ENCODE peak calls at places on chromosomes 1 and 21, in eight cellular contexts. I is omental fat pad, C is A549, U is heart left ventricle, E is IMR-90, Q is natural killer cell, G is nephron progenitor cell, T is SK-N-SH. R is an unnamed sample.

GRCh38 chr1:21764615-21765423 is 18.1 kb downstream of the USP48 start:
- DNase-seq in I (no peak), C (peak; percentile 35), U (peak; percentile 81), E (peak; percentile 83), Q (no peak), G (no peak), T (peak; percentile 15), R (no peak)

GRCh38 chr21:31911138-31911907 is 38.5 kb downstream of the HUNK start:
- DNase-seq in I (no peak), C (no peak), U (no peak), E (peak; percentile 86), Q (no peak), G (no peak), T (no peak), R (no peak)

GRCh38 chr1:232039303-232039702 is 412.7 kb downstream of the DISC1 start:
- DNase-seq in I (no peak), C (no peak), U (no peak), E (peak; percentile 23), Q (no peak), G (no peak), T (no peak), R (no peak)

GRCh38 chr1:33317946-33318345 is 3.0 kb downstream of the A3GALT2 start:
- DNase-seq in I (no peak), C (no peak), U (no peak), E (peak; percentile 73), Q (no peak), G (no peak), T (no peak), R (no peak)

GRCh38 chr1:169259816-169260215 is 107.8 kb downstream of the NME7 start:
- DNase-seq in I (no peak), C (no peak), U (no peak), E (no peak), Q (no peak), G (no peak), T (no peak), R (no peak)

GRCh38 chr1:111604931-111605330 is 14.7 kb upstream of the RAP1A start:
- DNase-seq in I (no peak), C (no peak), U (no peak), E (peak; percentile 72), Q (no peak), G (no peak), T (no peak), R (no peak)

GRCh38 chr1:152654110-152654509 is 9.1 kb upstream of the LCE2D start:
- DNase-seq in I (no peak), C (peak; percentile 47), U (no peak), E (peak; percentile 33), Q (no peak), G (peak; percentile 12), T (peak; percentile 49), R (no peak)

GRCh38 chr1:76035053-76035452 is 39.5 kb upstream of the ST6GALNAC3 start:
- DNase-seq in I (no peak), C (no peak), U (no peak), E (peak; percentile 4), Q (no peak), G (no peak), T (peak; percentile 19), R (no peak)

GRCh38 chr1:157289001-157289400 is 150.8 kb upstream of the ETV3 start:
- DNase-seq in I (no peak), C (no peak), U (no peak), E (no peak), Q (no peak), G (no peak), T (no peak), R (no peak)

GRCh38 chr1:21630571-21631338 is 38.4 kb downstream of the RAP1GAP start:
- DNase-seq in I (no peak), C (no peak), U (no peak), E (no peak), Q (no peak), G (no peak), T (no peak), R (no peak)

GRCh38 chr1:224852901-224853568 is 76.4 kb upstream of the DNAH14 start:
- DNase-seq in I (no peak), C (peak; percentile 35), U (no peak), E (peak; percentile 67), Q (no peak), G (no peak), T (peak; percentile 46), R (no peak)

GRCh38 chr1:33306561-33307493 is 14.1 kb downstream of the A3GALT2 start:
- DNase-seq in I (no peak), C (no peak), U (peak; percentile 49), E (no peak), Q (no peak), G (no peak), T (no peak), R (no peak)

GRCh38 chr1:185681034-185681633 is 53.1 kb upstream of the HMCN1 start:
- DNase-seq in I (no peak), C (peak; percentile 21), U (no peak), E (peak; percentile 44), Q (no peak), G (peak; percentile 20), T (peak; percentile 17), R (no peak)

GRCh38 chr1:23801876-23802275 is 1.3 kb upstream of the GALE start:
- DNase-seq in I (no peak), C (no peak), U (no peak), E (no peak), Q (no peak), G (no peak), T (peak; percentile 39), R (no peak)

GRCh38 chr1:234606731-234607090 is 3.3 kb downstream of the IRF2BP2 start:
- DNase-seq in I (no peak), C (no peak), U (no peak), E (no peak), Q (no peak), G (no peak), T (no peak), R (no peak)

GRCh38 chr1:209456878-209457277 is 126.6 kb upstream of the CAMK1G start:
- DNase-seq in I (no peak), C (no peak), U (no peak), E (no peak), Q (no peak), G (no peak), T (no peak), R (no peak)

GRCh38 chr1:39647247-39647646 is 7.8 kb upstream of the HEYL start:
- DNase-seq in I (no peak), C (no peak), U (no peak), E (no peak), Q (no peak), G (no peak), T (no peak), R (no peak)

GRCh38 chr1:46394108-46394871 is at the start of gene FAAH:
- DNase-seq in I (peak; percentile 19), C (no peak), U (peak; percentile 59), E (no peak), Q (peak; percentile 53), G (peak; percentile 85), T (peak; percentile 92), R (peak; percentile 83)

GRCh38 chr1:37647281-37647680 is 12.6 kb upstream of the RSPO1 start:
- DNase-seq in I (no peak), C (no peak), U (no peak), E (no peak), Q (no peak), G (no peak), T (no peak), R (no peak)

GRCh38 chr1:197180252-197180878 is 33.9 kb upstream of the ASPM start:
- DNase-seq in I (no peak), C (peak; percentile 33), U (no peak), E (peak; percentile 92), Q (no peak), G (no peak), T (peak; percentile 38), R (no peak)

DNA sequence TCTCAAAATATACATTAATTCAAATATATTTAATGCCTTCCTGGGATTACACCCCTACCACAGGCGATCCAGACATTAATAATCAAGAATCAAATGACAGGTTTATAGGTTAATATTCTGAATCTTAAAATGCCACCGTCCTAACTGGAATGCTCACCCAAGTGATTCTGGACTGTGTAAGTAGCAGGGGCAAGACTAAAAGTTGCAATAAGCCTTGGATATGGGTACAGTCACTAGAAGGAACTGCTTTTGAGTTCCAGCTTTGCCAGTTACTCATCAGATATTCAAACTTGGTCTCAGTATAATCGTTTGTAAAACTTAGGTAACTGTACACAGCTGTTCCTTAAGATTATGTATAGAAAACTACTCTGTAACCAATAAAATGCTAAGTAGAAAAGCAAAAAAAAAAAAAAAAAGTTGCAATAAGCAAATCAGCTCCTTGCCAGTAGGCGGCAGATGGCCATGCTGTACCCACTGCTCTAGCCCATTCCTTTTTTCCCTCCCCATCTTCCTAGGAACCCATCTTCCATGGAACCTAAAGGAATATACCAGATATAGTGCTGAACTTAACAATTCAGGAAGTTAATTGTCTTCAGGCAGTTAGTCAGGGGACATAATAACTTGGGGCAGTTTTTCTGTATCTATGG is 10.5 kb downstream of the RO60 start:
- DNase-seq in I (no peak), C (peak; percentile 39), U (no peak), E (no peak), Q (no peak), G (no peak), T (peak; percentile 22), R (no peak)
- TF ChIP-seq CTCF in I (no peak), C (peak; percentile 43), U (no peak), E (peak; percentile 21), Q (peak; percentile 29), G (peak; percentile 35), T (peak; percentile 59), R (peak; percentile 68)

GRCh38 chr1:203624341-203624712 is 2.3 kb upstream of the ATP2B4 start:
- DNase-seq in I (no peak), C (no peak), U (no peak), E (no peak), Q (no peak), G (no peak), T (no peak), R (no peak)
- TF ChIP-seq CTCF in I (no peak), C (no peak), U (no peak), E (no peak), Q (no peak), G (no peak), T (no peak), R (no peak)

GRCh38 chr21:38963006-38963405 is 157.3 kb downstream of the ETS2 start:
- DNase-seq in I (no peak), C (no peak), U (no peak), E (no peak), Q (no peak), G (no peak), T (no peak), R (no peak)

GRCh38 chr21:38965241-38965640 is 159.5 kb downstream of the ETS2 start:
- DNase-seq in I (no peak), C (no peak), U (no peak), E (peak; percentile 51), Q (no peak), G (no peak), T (no peak), R (no peak)

GRCh38 chr21:38968887-38969543 is 163.3 kb downstream of the ETS2 start:
- DNase-seq in I (no peak), C (no peak), U (no peak), E (no peak), Q (no peak), G (no peak), T (no peak), R (no peak)

GRCh38 chr21:38970765-38971164 is 165.0 kb downstream of the ETS2 start:
- DNase-seq in I (no peak), C (no peak), U (no peak), E (no peak), Q (no peak), G (no peak), T (no peak), R (no peak)

GRCh38 chr21:38965910-38966504 is 160.3 kb downstream of the ETS2 start:
- DNase-seq in I (peak; percentile 39), C (peak; percentile 43), U (no peak), E (peak; percentile 59), Q (no peak), G (peak; percentile 30), T (peak; percentile 29), R (no peak)
- TF ChIP-seq CTCF in I (no peak), C (no peak), U (no peak), E (no peak), Q (no peak), G (no peak), T (no peak), R (no peak)

GRCh38 chr1:7224644-7225043 is 439.4 kb downstream of the CAMTA1 start:
- DNase-seq in I (no peak), C (no peak), U (no peak), E (no peak), Q (no peak), G (no peak), T (no peak), R (no peak)
- TF ChIP-seq CTCF in I (no peak), C (no peak), U (peak; percentile 22), E (no peak), Q (no peak), G (no peak), T (no peak), R (no peak)

R was measured in type B pancreatic cell.